ENCODE peak calls at places on chromosomes 1 and 21, in eight cellular contexts. A is PC-3, D is neural progenitor cell, K is OCI-LY7, H is GM23338, G is SK-N-SH, J is hepatocyte, C is HCT116. V is an unnamed sample.

GRCh38 chr1:13772271-13772670 is 72.3 kb downstream of the PRDM2 start:
- DNase-seq in A (no peak), D (no peak), K (no peak), H (no peak), G (no peak), J (no peak), C (no peak), V (no peak)

GRCh38 chr1:38094711-38095336 is 48.2 kb upstream of the POU3F1 start:
- DNase-seq in A (no peak), D (no peak), K (no peak), H (no peak), G (no peak), J (no peak), C (no peak), V (no peak)

GRCh38 chr1:32863516-32864245 is 7.0 kb downstream of the FNDC5 start:
- DNase-seq in A (no peak), D (no peak), K (no peak), H (no peak), G (no peak), J (no peak), C (no peak), V (no peak)

GRCh38 chr1:207867136-207868081 is 43.5 kb downstream of the CD34 start:
- DNase-seq in A (no peak), D (no peak), K (no peak), H (no peak), G (peak; percentile 22), J (no peak), C (no peak), V (peak; percentile 27)

GRCh38 chr1:173255214-173255813 is 48.2 kb upstream of the TNFSF4 start:
- DNase-seq in A (peak; percentile 90), D (peak; percentile 45), K (peak; percentile 54), H (peak; percentile 67), G (peak; percentile 41), J (peak; percentile 33), C (peak; percentile 28), V (peak; percentile 58)

GRCh38 chr1:45619149-45619921 is 4.5 kb downstream of the CCDC17 start:
- DNase-seq in A (no peak), D (no peak), K (no peak), H (peak; percentile 45), G (no peak), J (no peak), C (no peak), V (no peak)

GRCh38 chr1:161364332-161364731 is 3.3 kb downstream of the CFAP126 start:
- DNase-seq in A (no peak), D (no peak), K (no peak), H (no peak), G (no peak), J (no peak), C (no peak), V (peak; percentile 21)

GRCh38 chr1:232822524-232822923 is 17.3 kb downstream of the MAP10 start:
- DNase-seq in A (no peak), D (no peak), K (no peak), H (no peak), G (no peak), J (no peak), C (no peak), V (no peak)

GRCh38 chr1:193104906-193105820 is at the start of gene GLRX2:
- DNase-seq in A (peak; percentile 72), D (peak; percentile 92), K (peak; percentile 75), H (peak; percentile 86), G (peak; percentile 99), J (peak; percentile 91), C (peak; percentile 71), V (peak; percentile 97)

GRCh38 chr1:241413974-241414373 is 57.0 kb upstream of the RGS7 start:
- DNase-seq in A (peak; percentile 62), D (no peak), K (no peak), H (no peak), G (no peak), J (no peak), C (no peak), V (no peak)

GRCh38 chr1:238324465-238324864 is 433.7 kb upstream of the ZP4 start:
- DNase-seq in A (no peak), D (no peak), K (no peak), H (no peak), G (no peak), J (no peak), C (no peak), V (no peak)

GRCh38 chr1:170836146-170836545 is 99.2 kb upstream of the MROH9 start:
- DNase-seq in A (no peak), D (no peak), K (no peak), H (no peak), G (no peak), J (no peak), C (no peak), V (peak; percentile 63)

GRCh38 chr1:33111965-33112364 is 31.0 kb downstream of the AZIN2 start:
- DNase-seq in A (peak; percentile 54), D (no peak), K (peak; percentile 43), H (no peak), G (peak; percentile 18), J (no peak), C (no peak), V (peak; percentile 48)

GRCh38 chr1:7401814-7402547 is 369.1 kb upstream of the VAMP3 start:
- DNase-seq in A (peak; percentile 95), D (no peak), K (no peak), H (peak; percentile 36), G (peak; percentile 22), J (peak; percentile 92), C (peak; percentile 97), V (peak; percentile 99)

GRCh38 chr1:31548899-31549806 is 27.2 kb upstream of the TINAGL1 start:
- DNase-seq in A (peak; percentile 97), D (peak; percentile 87), K (peak; percentile 87), H (peak; percentile 89), G (peak; percentile 88), J (peak; percentile 93), C (peak; percentile 84), V (peak; percentile 85)

GRCh38 chr1:55007626-55008025 is 8.9 kb downstream of the BSND start:
- DNase-seq in A (peak; percentile 74), D (no peak), K (no peak), H (no peak), G (no peak), J (no peak), C (no peak), V (peak; percentile 89)

GRCh38 chr1:11337536-11338350 is 64.7 kb downstream of the UBIAD1 start:
- DNase-seq in A (peak; percentile 54), D (peak; percentile 81), K (peak; percentile 71), H (peak; percentile 82), G (peak; percentile 88), J (peak; percentile 67), C (peak; percentile 19), V (peak; percentile 45)

GRCh38 chr1:234752927-234753326 is 142.9 kb upstream of the IRF2BP2 start:
- DNase-seq in A (no peak), D (no peak), K (no peak), H (no peak), G (no peak), J (no peak), C (no peak), V (no peak)

GRCh38 chr21:41769521-41769920 is 2.7 kb upstream of the RIPK4 start:
- DNase-seq in A (no peak), D (no peak), K (no peak), H (no peak), G (no peak), J (peak; percentile 3), C (no peak), V (no peak)

GRCh38 chr1:16184557-16185303 is 27.7 kb downstream of the ARHGEF19 start:
- DNase-seq in A (no peak), D (no peak), K (no peak), H (no peak), G (no peak), J (peak; percentile 6), C (no peak), V (no peak)

GRCh38 chr1:16186655-16187235 is 25.7 kb downstream of the ARHGEF19 start:
- DNase-seq in A (peak; percentile 56), D (no peak), K (no peak), H (no peak), G (no peak), J (no peak), C (no peak), V (no peak)

GRCh38 chr1:16183157-16183556 is 27.3 kb upstream of the EPHA2 start:
- DNase-seq in A (peak; percentile 88), D (no peak), K (no peak), H (no peak), G (no peak), J (peak; percentile 34), C (no peak), V (peak; percentile 99)

GRCh38 chr1:16181887-16182719 is 26.2 kb upstream of the EPHA2 start:
- DNase-seq in A (peak; percentile 94), D (peak; percentile 75), K (no peak), H (peak; percentile 90), G (no peak), J (peak; percentile 91), C (peak; percentile 77), V (peak; percentile 96)

DNA sequence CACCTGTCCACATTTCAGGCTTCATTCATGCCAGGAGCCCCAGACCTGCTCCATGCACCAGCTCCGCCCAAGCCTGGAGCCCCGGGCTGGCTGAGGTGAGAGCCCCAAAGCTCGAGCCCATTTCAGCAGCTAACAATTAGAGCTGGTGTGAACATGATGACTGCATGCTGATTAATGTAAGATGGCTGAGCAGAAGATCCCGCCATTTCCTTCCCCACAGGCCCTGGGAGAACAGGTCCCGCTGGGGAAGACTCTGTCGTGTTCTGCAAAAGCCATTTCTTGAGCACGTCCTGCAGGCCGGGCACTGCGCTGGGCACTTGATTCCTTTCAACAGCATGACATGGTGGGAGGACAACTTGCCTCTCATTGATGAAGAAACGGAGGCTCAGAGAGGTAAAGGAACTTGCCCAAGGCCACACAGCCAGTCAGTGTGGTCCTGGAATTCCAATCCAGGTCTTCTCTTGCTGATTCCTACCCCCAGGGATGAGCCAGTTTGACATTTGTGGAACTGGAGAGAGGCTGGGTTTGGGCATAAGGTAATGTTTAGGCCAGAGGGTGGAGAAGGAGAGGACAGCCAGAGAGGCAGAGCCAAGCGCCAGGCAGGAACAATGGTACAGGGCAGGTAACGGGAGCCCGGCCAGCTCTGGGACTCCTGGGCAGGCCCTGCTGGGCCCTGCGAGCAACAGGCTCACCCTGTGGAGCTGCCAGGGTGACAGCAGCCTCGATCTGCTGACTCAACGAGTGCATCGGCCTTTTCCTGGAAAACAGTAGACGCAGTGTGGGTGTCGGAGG is 28.1 kb upstream of the EPHA2 start:
- DNase-seq in A (no peak), D (no peak), K (no peak), H (no peak), G (no peak), J (no peak), C (no peak), V (no peak)
- H3K4me2 ChIP-seq in A (peak overlapping the region; percentile 29), D (no peak overlapping the region), K (no peak overlapping the region), H (no peak overlapping the region), G (no peak overlapping the region), J (no peak overlapping the region), C (peak overlapping the region; percentile 82), V (peak overlapping the region; percentile 24)

GRCh38 chr1:156914440-156914856 is 6.0 kb upstream of the LRRC71 start:
- DNase-seq in A (no peak), D (no peak), K (no peak), H (no peak), G (no peak), J (peak; percentile 44), C (no peak), V (no peak)
- H2AFZ ChIP-seq in A (no peak overlapping the region), D (no peak overlapping the region), K (no peak overlapping the region), H (no peak overlapping the region), G (no peak overlapping the region), J (no peak overlapping the region), C (no peak overlapping the region), V (no peak overlapping the region)

GRCh38 chr1:107964397-107965111 is 426 bp downstream of the VAV3 start:
- DNase-seq in A (no peak), D (peak; percentile 44), K (peak; percentile 46), H (peak; percentile 81), G (peak; percentile 7), J (peak; percentile 28), C (no peak), V (peak; percentile 34)
- TF ChIP-seq EZH2phosphoT487 in A (no peak), D (peak; percentile 93), K (no peak), H (no peak), G (no peak), J (no peak), C (no peak), V (peak; percentile 56)

GRCh38 chr21:38121888-38122705 is 134.7 kb upstream of the KCNJ15 start:
- DNase-seq in A (no peak), D (no peak), K (no peak), H (no peak), G (no peak), J (no peak), C (no peak), V (peak; percentile 31)
- H3K4me2 ChIP-seq in A (no peak overlapping the region), D (no peak overlapping the region), K (no peak overlapping the region), H (no peak overlapping the region), G (no peak overlapping the region), J (no peak overlapping the region), C (no peak overlapping the region), V (no peak overlapping the region)

V was measured in GM23248.